ENCODE peak calls at places on chromosome 1, in seven cellular contexts. S, Y, Q, X, F, D and T are unnamed samples.

GRCh38 chr1:162139398-162139685 is 69.9 kb downstream of the NOS1AP start:
- DNase-seq in F (no peak), Y (no peak), D (no peak), Q (no peak), S (no peak), X (no peak), T (no peak)

GRCh38 chr1:86382878-86383277 is 13.2 kb downstream of the ODF2L start:
- DNase-seq in Y (no peak), D (no peak), X (peak), F (no peak), S (peak), Q (no peak), T (no peak)

GRCh38 chr1:100065183-100065968 is 67.4 kb downstream of the SASS6 start:
- DNase-seq in X (no peak), F (no peak), Q (no peak), D (no peak), Y (no peak), S (peak), T (no peak)

GRCh38 chr1:45225598-45225997 is 19.2 kb upstream of the ZSWIM5 start:
- DNase-seq in Y (no peak), S (no peak), X (no peak), D (no peak), Q (no peak), F (no peak), T (no peak)

GRCh38 chr1:209318302-209319056 is 265.0 kb upstream of the CAMK1G start:
- DNase-seq in D (no peak), S (no peak), Y (peak), Q (no peak), X (no peak), F (no peak), T (no peak)

GRCh38 chr1:245873883-245874671 is 633.0 kb downstream of the SMYD3 start:
- DNase-seq in Q (no peak), D (no peak), Y (no peak), F (no peak), S (peak), X (peak), T (no peak)

GRCh38 chr1:82549851-82550250 is 749.1 kb downstream of the ADGRL2 start:
- DNase-seq in X (no peak), Q (no peak), F (no peak), S (no peak), Y (no peak), D (no peak), T (no peak)

GRCh38 chr1:51829058-51829457 is 49.5 kb downstream of the NRDC start:
- DNase-seq in X (no peak), Q (no peak), D (no peak), F (no peak), Y (peak), S (no peak), T (no peak)

GRCh38 chr1:188499690-188500089 is 1670.9 kb downstream of the PLA2G4A start:
- DNase-seq in D (no peak), F (no peak), X (peak), Y (no peak), S (no peak), Q (no peak), T (no peak)

GRCh38 chr1:52574594-52574993 is 21.7 kb upstream of the TUT4 start:
- DNase-seq in Q (no peak), X (peak), S (peak), D (no peak), Y (peak), F (no peak), T (no peak)

DNA sequence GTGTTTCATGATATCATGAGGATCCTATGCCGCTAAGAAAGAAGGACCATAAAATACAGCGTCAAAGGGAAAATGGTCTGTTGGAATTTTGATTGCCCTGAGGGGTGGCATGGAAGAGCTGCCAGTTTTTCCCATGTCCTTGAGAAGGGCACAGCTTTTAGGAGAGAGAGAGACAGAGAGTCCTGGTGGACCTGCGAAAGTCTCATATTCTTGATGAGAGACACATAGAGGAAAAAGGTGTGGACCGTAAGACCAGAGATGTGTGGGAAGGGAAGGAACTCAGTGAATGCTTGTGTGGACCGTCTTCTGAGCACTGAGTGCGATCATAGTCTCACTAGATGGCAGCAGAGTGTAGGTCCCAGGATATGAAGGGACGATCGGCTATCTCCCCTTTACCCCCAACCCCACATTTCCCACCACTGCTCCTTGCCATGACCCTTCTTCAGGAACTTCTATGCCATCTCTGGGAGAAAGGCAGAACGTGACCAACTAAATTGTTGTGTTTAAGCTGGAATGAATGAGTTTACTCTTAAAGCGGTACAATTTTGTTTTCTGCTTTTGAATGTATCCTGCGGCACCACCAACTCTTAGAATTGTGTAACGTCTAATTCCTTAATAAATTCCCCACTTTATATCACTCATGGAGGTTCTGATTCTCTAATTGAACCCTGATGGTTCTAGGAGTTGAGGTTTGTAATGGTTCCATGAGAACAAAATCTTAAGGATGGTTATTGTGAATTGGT is 117.7 kb downstream of the CTH start:
- DNase-seq in X (peak), Q (no peak), Y (peak), D (no peak), S (peak), F (peak), T (peak)
- TF ChIP-seq CTCF in X (peak), Q (peak), Y (peak), D (peak), S (peak), F (peak), T (peak)

DNA sequence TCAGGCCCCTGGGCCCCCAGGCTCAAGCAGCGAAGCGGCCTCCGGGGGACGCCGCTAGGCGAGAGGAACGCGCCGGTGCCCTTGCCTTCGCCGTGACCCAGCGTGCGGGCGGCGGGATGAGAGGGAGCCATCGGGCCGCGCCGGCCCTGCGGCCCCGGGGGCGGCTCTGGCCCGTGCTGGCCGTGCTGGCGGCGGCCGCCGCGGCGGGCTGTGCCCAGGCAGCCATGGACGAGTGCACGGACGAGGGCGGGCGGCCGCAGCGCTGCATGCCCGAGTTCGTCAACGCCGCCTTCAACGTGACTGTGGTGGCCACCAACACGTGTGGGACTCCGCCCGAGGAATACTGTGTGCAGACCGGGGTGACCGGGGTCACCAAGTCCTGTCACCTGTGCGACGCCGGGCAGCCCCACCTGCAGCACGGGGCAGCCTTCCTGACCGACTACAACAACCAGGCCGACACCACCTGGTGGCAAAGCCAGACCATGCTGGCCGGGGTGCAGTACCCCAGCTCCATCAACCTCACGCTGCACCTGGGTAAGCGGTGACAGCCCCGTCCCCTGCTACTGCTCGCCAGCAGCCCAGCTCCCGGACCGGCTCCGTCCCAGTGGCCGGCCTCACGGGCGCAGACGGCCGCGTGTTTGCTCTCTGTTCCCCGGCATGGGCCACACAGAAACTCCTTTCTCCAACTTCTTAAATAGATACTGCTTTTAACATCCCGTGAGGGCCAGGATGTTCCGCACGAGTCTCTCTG is 556 bp downstream of the LAMC1 start:
- DNase-seq in Y (peak), D (peak), S (peak), F (peak), Q (peak), X (peak), T (peak)
- TF ChIP-seq CTCF in Y (peak), D (peak), S (peak), F (peak), Q (peak), X (peak), T (peak)

GRCh38 chr1:235093013-235093618 is 35.5 kb downstream of the TOMM20 start:
- DNase-seq in Q (no peak), D (peak), F (no peak), S (peak), Y (no peak), X (peak), T (peak)
- TF ChIP-seq CTCF in Q (no peak), D (no peak), F (peak), S (peak), Y (no peak), X (peak), T (peak)

GRCh38 chr1:28933277-28933676 is 18.9 kb downstream of the EPB41 start:
- DNase-seq in F (no peak), Q (no peak), Y (no peak), X (no peak), S (no peak), D (no peak), T (no peak)

GRCh38 chr1:28925350-28925891 is 11.1 kb downstream of the EPB41 start:
- DNase-seq in D (no peak), Y (no peak), F (no peak), X (no peak), Q (no peak), S (no peak), T (no peak)

GRCh38 chr1:28927442-28928305 is 13.3 kb downstream of the EPB41 start:
- DNase-seq in Q (no peak), F (no peak), D (no peak), X (peak), S (peak), Y (no peak), T (no peak)

GRCh38 chr1:28926629-28927441 is 12.5 kb downstream of the EPB41 start:
- DNase-seq in S (peak), D (no peak), Q (no peak), X (peak), Y (no peak), F (peak), T (peak)

DNA sequence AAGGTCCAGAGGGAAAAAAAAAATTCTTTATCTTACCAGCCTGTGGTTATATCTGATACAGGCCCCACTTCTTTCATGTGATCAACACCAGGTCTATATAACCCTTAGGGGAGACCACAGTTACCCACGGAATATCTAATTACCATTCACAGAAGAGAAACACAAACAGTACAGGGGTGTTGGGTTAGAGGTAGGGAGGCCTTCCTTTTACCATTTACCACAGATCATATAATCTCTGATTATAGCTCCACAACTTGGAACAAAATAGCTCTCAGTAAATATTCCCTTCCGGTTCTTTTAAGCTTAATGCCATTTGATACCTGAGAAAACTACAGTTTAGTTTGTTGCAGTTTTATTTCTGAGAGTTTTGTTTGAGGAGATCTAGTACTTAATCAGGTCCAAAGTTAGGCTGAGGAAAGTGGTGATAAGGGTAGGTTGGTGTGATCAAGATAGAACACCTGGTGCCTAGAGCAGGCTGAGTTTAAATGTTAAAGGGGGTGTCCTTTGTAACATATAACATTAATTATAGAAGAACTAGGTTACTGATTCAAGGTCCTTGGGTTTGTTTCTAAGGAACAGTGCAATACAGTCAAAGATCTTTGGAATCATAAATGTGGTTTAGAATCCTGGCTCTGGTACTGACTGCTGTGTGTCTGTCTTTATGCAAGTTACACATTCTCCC is 14.1 kb downstream of the EPB41 start:
- DNase-seq in X (no peak), Q (no peak), D (no peak), S (no peak), F (no peak), Y (no peak), T (no peak)
- TF ChIP-seq CTCF in X (no peak), Q (no peak), D (no peak), S (no peak), F (no peak), Y (no peak), T (no peak)

DNA sequence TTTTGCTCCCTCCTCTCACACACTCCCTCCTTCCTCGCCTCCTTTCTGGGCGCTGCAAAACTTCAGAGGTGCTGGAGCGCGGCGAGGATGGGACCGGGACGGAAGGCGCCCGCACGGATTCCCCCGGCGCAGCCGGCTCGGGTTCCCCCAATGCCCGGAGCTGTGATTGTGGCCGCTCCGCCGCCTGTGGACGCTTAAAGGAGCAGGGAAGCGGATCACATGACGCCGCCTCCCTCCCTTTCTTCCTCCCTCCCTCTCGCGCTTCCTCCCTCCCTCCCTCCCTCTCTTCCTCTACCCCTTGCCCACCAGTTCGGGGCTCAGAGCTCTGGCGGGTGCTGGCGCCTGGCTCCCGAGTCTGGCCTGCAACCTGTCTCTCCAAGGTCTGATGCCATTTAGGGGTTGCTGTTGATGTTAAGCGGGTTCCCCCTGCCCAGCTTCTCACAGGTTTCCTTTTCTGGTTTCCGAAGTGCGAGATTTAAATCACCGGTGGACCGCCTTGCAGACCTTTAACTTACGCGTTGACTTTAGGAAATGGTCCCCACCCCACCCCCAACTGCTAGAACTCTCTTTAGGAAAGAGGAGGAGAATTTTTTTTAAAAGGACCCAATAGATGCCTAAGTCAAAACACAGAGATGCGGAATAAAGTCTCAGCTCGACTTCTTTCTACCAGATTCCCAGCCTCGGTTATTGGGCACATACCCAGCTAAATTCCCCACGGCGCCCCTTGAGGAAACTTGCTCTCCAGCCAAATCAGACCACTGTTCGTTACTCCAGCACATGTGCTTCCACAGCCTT is at the start of gene WLS:
- DNase-seq in Y (peak), D (peak), Q (peak), S (peak), F (no peak), X (peak), T (peak)
- TF ChIP-seq CTCF in Y (no peak), D (no peak), Q (no peak), S (peak), F (no peak), X (no peak), T (no peak)

GRCh38 chr1:1122981-1123480 is 7.1 kb upstream of the C1orf159 start:
- DNase-seq in D (peak), F (no peak), Q (no peak), X (peak), Y (no peak), S (no peak), T (no peak)
- TF ChIP-seq CTCF in D (no peak), F (no peak), Q (no peak), X (no peak), Y (no peak), S (no peak), T (no peak)

GRCh38 chr1:115041654-115042053 is 12.0 kb downstream of the TSHB start:
- DNase-seq in D (no peak), Q (no peak), S (peak), X (peak), F (no peak), Y (peak), T (no peak)

GRCh38 chr1:115035652-115036051 is 6.0 kb downstream of the TSHB start:
- DNase-seq in Q (no peak), X (no peak), Y (no peak), F (no peak), S (no peak), D (no peak), T (no peak)

GRCh38 chr1:115036814-115037535 is 7.3 kb downstream of the TSHB start:
- DNase-seq in F (no peak), Y (no peak), D (no peak), X (no peak), S (no peak), Q (no peak), T (no peak)

DNA sequence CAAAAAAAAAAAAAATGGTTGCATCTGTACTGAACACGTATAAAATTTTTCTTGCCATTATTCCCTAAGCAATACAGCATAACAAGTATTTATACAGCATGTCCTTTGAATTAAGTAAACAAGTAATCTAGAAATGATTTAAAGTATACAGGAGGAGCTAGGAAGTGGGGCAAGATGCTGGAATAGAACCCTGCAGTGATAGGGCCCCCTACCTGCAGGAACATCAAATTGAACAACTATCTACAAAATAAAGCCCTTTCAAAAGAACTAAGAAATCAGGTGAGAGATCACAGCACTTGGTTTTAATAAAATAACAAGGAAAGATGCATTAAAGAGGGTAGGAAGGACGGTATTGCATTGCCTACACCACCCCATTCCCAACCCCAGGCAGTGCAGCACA is 10.9 kb downstream of the TSHB start:
- DNase-seq in Q (no peak), S (no peak), F (no peak), Y (no peak), X (no peak), D (no peak), T (no peak)
- TF ChIP-seq CTCF in Q (no peak), S (no peak), F (no peak), Y (no peak), X (no peak), D (no peak), T (no peak)

DNA sequence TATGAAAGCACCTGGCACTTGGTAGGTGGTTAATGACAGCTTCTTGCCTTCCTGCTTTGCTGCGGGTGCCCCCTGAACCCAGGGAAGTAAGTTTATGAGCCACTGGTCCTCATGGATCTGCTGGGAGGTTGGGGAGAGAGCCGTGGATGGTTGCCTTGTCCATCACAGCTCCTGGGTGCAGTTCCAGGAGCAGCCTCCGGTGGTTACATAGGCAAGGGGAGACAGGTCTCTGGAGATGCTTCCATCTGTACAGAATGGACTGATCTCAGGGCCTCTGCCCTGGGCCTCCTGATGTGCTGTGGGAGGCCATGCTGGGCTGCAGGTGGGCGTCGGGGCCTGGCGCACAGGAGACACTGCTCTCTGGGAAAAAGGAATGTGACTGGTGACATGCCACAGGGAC is 31.6 kb upstream of the ARHGEF10L start:
- DNase-seq in Q (no peak), Y (no peak), D (no peak), F (no peak), X (no peak), S (no peak), T (no peak)
- TF ChIP-seq CTCF in Q (no peak), Y (no peak), D (no peak), F (no peak), X (peak), S (peak), T (no peak)